ENCODE peak calls at places on chromosomes 11 and 22, in four cellular contexts. One of them, this sample, is unnamed. For H3K4me1, the result is how much of the 10 kb centered on the place peaks cover.

GRCh38 chr22:19168088-19168890 is 10.2 kb downstream of the SLC25A1 start:
- DNase-seq in neural progenitor cell: peak
- DNase-seq in lower lobe of right lung: no peak
- DNase-seq in small intestine: no peak
- DNase-seq in this sample: no peak

GRCh38 chr11:17476317-17477083 is at the start of gene ABCC8:
- DNase-seq in neural progenitor cell: peak
- DNase-seq in lower lobe of right lung: no peak
- DNase-seq in small intestine: no peak
- DNase-seq in this sample: no peak

GRCh38 chr11:47915407-47916137 is 64.8 kb upstream of the PTPRJ start:
- DNase-seq in neural progenitor cell: no peak
- DNase-seq in small intestine: peak
- DNase-seq in lower lobe of right lung: no peak
- DNase-seq in this sample: peak

GRCh38 chr22:46058591-46059519 is 81.9 kb upstream of the WNT7B start:
- DNase-seq in neural progenitor cell: no peak
- DNase-seq in small intestine: no peak
- DNase-seq in lower lobe of right lung: peak
- DNase-seq in this sample: no peak

GRCh38 chr11:122897606-122898210 is 15.1 kb downstream of the JHY start:
- DNase-seq in neural progenitor cell: no peak
- DNase-seq in lower lobe of right lung: no peak
- DNase-seq in small intestine: no peak
- DNase-seq in this sample: no peak

GRCh38 chr11:45369294-45369693 is 83.2 kb upstream of the SYT13 start:
- DNase-seq in lower lobe of right lung: no peak
- DNase-seq in neural progenitor cell: no peak
- DNase-seq in small intestine: no peak
- DNase-seq in this sample: no peak

GRCh38 chr11:28619870-28620540 is 511.8 kb downstream of the METTL15 start:
- DNase-seq in lower lobe of right lung: no peak
- DNase-seq in small intestine: no peak
- DNase-seq in neural progenitor cell: no peak
- DNase-seq in this sample: no peak

GRCh38 chr11:74929431-74930363 is 19.2 kb downstream of the XRRA1 start:
- DNase-seq in small intestine: peak
- DNase-seq in lower lobe of right lung: peak
- DNase-seq in neural progenitor cell: peak
- DNase-seq in this sample: peak

GRCh38 chr11:81673001-81673400 is 1060.7 kb downstream of the FAM181B start:
- DNase-seq in neural progenitor cell: no peak
- DNase-seq in small intestine: no peak
- DNase-seq in lower lobe of right lung: no peak
- DNase-seq in this sample: no peak

GRCh38 chr22:38612217-38613006 is 42.4 kb upstream of the DMC1 start:
- DNase-seq in neural progenitor cell: no peak
- DNase-seq in lower lobe of right lung: no peak
- DNase-seq in small intestine: no peak
- DNase-seq in this sample: no peak

GRCh38 chr11:70292863-70293262 is 22.4 kb downstream of the PPFIA1 start:
- DNase-seq in neural progenitor cell: no peak
- DNase-seq in lower lobe of right lung: no peak
- DNase-seq in small intestine: no peak
- DNase-seq in this sample: no peak
- H3K4me3 ChIP-seq in neural progenitor cell: no peak
- H3K4me3 ChIP-seq in lower lobe of right lung: no peak
- H3K4me3 ChIP-seq in small intestine: no peak
- H3K4me3 ChIP-seq in this sample: no peak

GRCh38 chr11:86180860-86181259 is 63.7 kb upstream of the EED start:
- DNase-seq in small intestine: no peak
- DNase-seq in neural progenitor cell: no peak
- DNase-seq in lower lobe of right lung: no peak
- DNase-seq in this sample: no peak
- H3K4me1 ChIP-seq in small intestine: under half
- H3K4me1 ChIP-seq in neural progenitor cell: under half
- H3K4me1 ChIP-seq in lower lobe of right lung: under half
- H3K4me1 ChIP-seq in this sample: under half

GRCh38 chr11:57320719-57321387 is 3.9 kb downstream of the TNKS1BP1 start:
- DNase-seq in neural progenitor cell: no peak
- DNase-seq in small intestine: peak
- DNase-seq in lower lobe of right lung: no peak
- DNase-seq in this sample: no peak

GRCh38 chr11:57321996-57322880 is 2.5 kb downstream of the TNKS1BP1 start:
- DNase-seq in lower lobe of right lung: peak
- DNase-seq in neural progenitor cell: peak
- DNase-seq in small intestine: peak
- DNase-seq in this sample: no peak

GRCh38 chr11:57322881-57323467 is 1.8 kb downstream of the TNKS1BP1 start:
- DNase-seq in small intestine: no peak
- DNase-seq in lower lobe of right lung: no peak
- DNase-seq in neural progenitor cell: no peak
- DNase-seq in this sample: no peak

GRCh38 chr11:57320067-57320718 is 4.6 kb downstream of the TNKS1BP1 start:
- DNase-seq in lower lobe of right lung: no peak
- DNase-seq in neural progenitor cell: no peak
- DNase-seq in small intestine: no peak
- DNase-seq in this sample: no peak

DNA sequence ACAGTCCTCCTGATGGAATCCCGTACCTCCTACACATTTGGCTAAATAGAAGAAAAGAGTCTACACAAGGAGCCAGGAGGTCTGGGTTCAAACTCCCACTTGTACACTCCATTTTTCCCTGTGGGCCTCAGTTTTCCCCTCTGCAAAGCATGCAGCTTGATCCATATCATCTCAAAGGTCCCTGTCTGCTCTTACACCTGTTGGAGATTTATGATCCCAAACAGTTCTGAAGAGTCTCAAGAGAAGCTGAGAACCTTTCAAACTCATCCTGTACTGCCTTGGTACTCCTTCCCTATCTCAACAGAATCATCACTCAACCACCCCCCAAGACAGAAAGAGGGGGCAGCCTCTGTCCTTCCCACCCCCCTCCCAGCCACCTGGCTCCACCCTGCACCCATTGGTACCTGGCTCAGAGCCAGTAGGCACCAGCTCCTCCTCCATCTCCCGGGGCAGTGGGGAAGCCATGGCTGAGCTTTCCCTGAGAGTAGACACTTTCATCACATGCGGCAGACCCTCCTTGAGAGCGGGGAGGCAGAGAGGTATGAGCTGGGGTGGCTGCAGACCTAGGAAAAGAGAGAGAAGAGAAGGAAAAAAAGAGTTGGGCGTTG is 3.3 kb downstream of the TNKS1BP1 start:
- DNase-seq in small intestine: no peak
- DNase-seq in lower lobe of right lung: no peak
- DNase-seq in neural progenitor cell: no peak
- DNase-seq in this sample: no peak
- H3K4me3 ChIP-seq in small intestine: peak
- H3K4me3 ChIP-seq in lower lobe of right lung: peak
- H3K4me3 ChIP-seq in neural progenitor cell: no peak
- H3K4me3 ChIP-seq in this sample: no peak

DNA sequence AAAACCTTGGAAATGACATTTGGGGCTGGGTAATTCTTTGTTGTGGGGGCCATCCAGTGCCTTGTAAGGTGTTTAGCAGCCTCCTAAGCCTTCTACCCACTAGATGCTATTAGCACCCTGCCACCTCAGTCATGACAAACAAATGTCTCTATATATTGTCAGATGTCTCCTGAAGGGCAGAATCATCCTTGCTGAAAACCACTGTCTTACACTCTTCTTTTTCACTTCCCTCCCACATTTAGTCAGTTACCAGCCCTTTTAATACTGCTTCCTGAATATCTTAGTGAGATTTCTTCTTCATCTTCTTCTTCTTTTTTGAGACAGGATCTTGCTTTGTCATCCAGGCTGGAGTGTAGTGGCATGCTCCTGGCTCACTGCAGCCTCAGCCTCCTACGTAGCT is 33.1 kb downstream of the TNRC6B start:
- DNase-seq in neural progenitor cell: no peak
- DNase-seq in lower lobe of right lung: no peak
- DNase-seq in small intestine: no peak
- DNase-seq in this sample: peak
- H3K4me1 ChIP-seq in neural progenitor cell: under half
- H3K4me1 ChIP-seq in lower lobe of right lung: half or more
- H3K4me1 ChIP-seq in small intestine: under half
- H3K4me1 ChIP-seq in this sample: half or more